ENCODE peak calls at places on chromosomes 16 and 17, in ten cellular contexts. One of them, this sample, is unnamed.

GRCh38 chr17:48478224-48479013 is 48.4 kb upstream of the SKAP1 start:
- DNase-seq in ascending aorta: no peak
- DNase-seq in GM23338: no peak
- DNase-seq in fibroblast of the aortic adventitia: no peak
- DNase-seq in HCT116: no peak
- DNase-seq in mammary epithelial cell: no peak
- DNase-seq in foreskin fibroblast: no peak
- DNase-seq in CD8-positive, alpha-beta T cell: peak; percentile 21
- DNase-seq in tibial artery: no peak
- DNase-seq in fibroblast of lung: no peak
- DNase-seq in this sample: no peak

GRCh38 chr16:87324411-87325275 is 7.5 kb upstream of the C16orf95 start:
- DNase-seq in ascending aorta: peak; percentile 63
- DNase-seq in GM23338: peak; percentile 81
- DNase-seq in fibroblast of the aortic adventitia: peak; percentile 34
- DNase-seq in HCT116: no peak
- DNase-seq in mammary epithelial cell: no peak
- DNase-seq in foreskin fibroblast: no peak
- DNase-seq in CD8-positive, alpha-beta T cell: peak; percentile 53
- DNase-seq in tibial artery: no peak
- DNase-seq in fibroblast of lung: peak; percentile 10
- DNase-seq in this sample: peak; percentile 17

GRCh38 chr17:71987634-71988033 is 133.2 kb upstream of the SOX9 start:
- DNase-seq in ascending aorta: no peak
- DNase-seq in GM23338: no peak
- DNase-seq in fibroblast of the aortic adventitia: no peak
- DNase-seq in HCT116: no peak
- DNase-seq in mammary epithelial cell: peak; percentile 62
- DNase-seq in foreskin fibroblast: peak; percentile 14
- DNase-seq in CD8-positive, alpha-beta T cell: no peak
- DNase-seq in tibial artery: no peak
- DNase-seq in fibroblast of lung: peak; percentile 24
- DNase-seq in this sample: peak; percentile 63

GRCh38 chr17:18377437-18378204 is at the start of gene EVPLL:
- DNase-seq in ascending aorta: no peak
- DNase-seq in GM23338: no peak
- DNase-seq in fibroblast of the aortic adventitia: no peak
- DNase-seq in HCT116: no peak
- DNase-seq in mammary epithelial cell: peak; percentile 94
- DNase-seq in foreskin fibroblast: no peak
- DNase-seq in CD8-positive, alpha-beta T cell: no peak
- DNase-seq in tibial artery: peak; percentile 49
- DNase-seq in fibroblast of lung: peak; percentile 17
- DNase-seq in this sample: peak; percentile 98

GRCh38 chr17:77864234-77865108 is 94.0 kb upstream of the TNRC6C start:
- DNase-seq in ascending aorta: no peak
- DNase-seq in GM23338: no peak
- DNase-seq in fibroblast of the aortic adventitia: no peak
- DNase-seq in HCT116: no peak
- DNase-seq in mammary epithelial cell: no peak
- DNase-seq in foreskin fibroblast: no peak
- DNase-seq in CD8-positive, alpha-beta T cell: no peak
- DNase-seq in tibial artery: no peak
- DNase-seq in fibroblast of lung: no peak
- DNase-seq in this sample: no peak

GRCh38 chr16:28554634-28555423 is 1.1 kb downstream of the SGF29 start:
- DNase-seq in ascending aorta: no peak
- DNase-seq in GM23338: no peak
- DNase-seq in fibroblast of the aortic adventitia: peak; percentile 11
- DNase-seq in HCT116: no peak
- DNase-seq in mammary epithelial cell: no peak
- DNase-seq in foreskin fibroblast: no peak
- DNase-seq in CD8-positive, alpha-beta T cell: no peak
- DNase-seq in tibial artery: no peak
- DNase-seq in fibroblast of lung: no peak
- DNase-seq in this sample: no peak

GRCh38 chr17:38735161-38735997 is 5.2 kb downstream of the CISD3 start:
- DNase-seq in ascending aorta: peak; percentile 81
- DNase-seq in GM23338: peak; percentile 86
- DNase-seq in fibroblast of the aortic adventitia: peak; percentile 33
- DNase-seq in HCT116: no peak
- DNase-seq in mammary epithelial cell: no peak
- DNase-seq in foreskin fibroblast: no peak
- DNase-seq in CD8-positive, alpha-beta T cell: peak; percentile 82
- DNase-seq in tibial artery: no peak
- DNase-seq in fibroblast of lung: no peak
- DNase-seq in this sample: peak; percentile 32

GRCh38 chr17:48564200-48565023 is 13.7 kb downstream of the HOXB4 start:
- DNase-seq in ascending aorta: peak; percentile 68
- DNase-seq in GM23338: no peak
- DNase-seq in fibroblast of the aortic adventitia: peak; percentile 36
- DNase-seq in HCT116: no peak
- DNase-seq in mammary epithelial cell: peak; percentile 24
- DNase-seq in foreskin fibroblast: no peak
- DNase-seq in CD8-positive, alpha-beta T cell: no peak
- DNase-seq in tibial artery: no peak
- DNase-seq in fibroblast of lung: peak; percentile 39
- DNase-seq in this sample: no peak

DNA sequence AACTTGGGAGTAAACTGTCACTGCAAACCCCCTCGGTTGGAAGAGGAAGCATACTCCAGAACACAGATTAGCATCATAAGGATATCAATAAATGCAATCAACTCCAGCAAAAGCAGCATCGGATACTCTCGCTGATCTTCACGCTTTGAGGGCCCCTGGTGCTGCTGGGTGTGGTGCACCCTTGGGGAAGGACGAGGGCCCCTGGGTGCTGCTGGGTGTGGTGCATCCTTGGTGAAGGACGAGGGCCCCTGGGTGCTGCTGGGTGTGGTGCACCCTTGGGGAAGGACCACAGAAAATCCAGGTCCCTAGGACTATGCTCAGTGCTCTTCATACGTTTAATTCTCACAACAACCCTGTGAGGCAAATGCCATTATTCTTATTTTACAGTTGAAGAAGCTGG is 54.2 kb downstream of the VPS53 start:
- DNase-seq in ascending aorta: no peak
- DNase-seq in GM23338: no peak
- DNase-seq in fibroblast of the aortic adventitia: no peak
- DNase-seq in HCT116: no peak
- DNase-seq in mammary epithelial cell: no peak
- DNase-seq in foreskin fibroblast: no peak
- DNase-seq in CD8-positive, alpha-beta T cell: no peak
- DNase-seq in tibial artery: no peak
- DNase-seq in fibroblast of lung: no peak
- DNase-seq in this sample: no peak
- TF ChIP-seq CTCF in ascending aorta: no peak
- TF ChIP-seq CTCF in GM23338: no peak
- TF ChIP-seq CTCF in fibroblast of the aortic adventitia: no peak
- TF ChIP-seq CTCF in HCT116: no peak
- TF ChIP-seq CTCF in mammary epithelial cell: no peak
- TF ChIP-seq CTCF in foreskin fibroblast: no peak
- TF ChIP-seq CTCF in CD8-positive, alpha-beta T cell: no peak
- TF ChIP-seq CTCF in tibial artery: no peak
- TF ChIP-seq CTCF in fibroblast of lung: no peak
- TF ChIP-seq CTCF in this sample: no peak

GRCh38 chr17:76791053-76791980 is 53.4 kb downstream of the MFSD11 start:
- DNase-seq in ascending aorta: no peak
- DNase-seq in GM23338: no peak
- DNase-seq in fibroblast of the aortic adventitia: peak; percentile 46
- DNase-seq in HCT116: no peak
- DNase-seq in mammary epithelial cell: peak; percentile 65
- DNase-seq in foreskin fibroblast: peak; percentile 41
- DNase-seq in CD8-positive, alpha-beta T cell: peak; percentile 43
- DNase-seq in tibial artery: no peak
- DNase-seq in fibroblast of lung: peak; percentile 80
- DNase-seq in this sample: peak; percentile 43
- H3K4me3 ChIP-seq in ascending aorta: peak overlapping the region; percentile 8
- H3K4me3 ChIP-seq in GM23338: no peak overlapping the region
- H3K4me3 ChIP-seq in fibroblast of the aortic adventitia: peak overlapping the region; percentile 9
- H3K4me3 ChIP-seq in HCT116: peak overlapping the region; percentile 31
- H3K4me3 ChIP-seq in mammary epithelial cell: no peak overlapping the region
- H3K4me3 ChIP-seq in foreskin fibroblast: peak overlapping the region; percentile 33
- H3K4me3 ChIP-seq in CD8-positive, alpha-beta T cell: no peak overlapping the region
- H3K4me3 ChIP-seq in tibial artery: no peak overlapping the region
- H3K4me3 ChIP-seq in fibroblast of lung: peak overlapping the region; percentile 33
- H3K4me3 ChIP-seq in this sample: no peak overlapping the region

DNA sequence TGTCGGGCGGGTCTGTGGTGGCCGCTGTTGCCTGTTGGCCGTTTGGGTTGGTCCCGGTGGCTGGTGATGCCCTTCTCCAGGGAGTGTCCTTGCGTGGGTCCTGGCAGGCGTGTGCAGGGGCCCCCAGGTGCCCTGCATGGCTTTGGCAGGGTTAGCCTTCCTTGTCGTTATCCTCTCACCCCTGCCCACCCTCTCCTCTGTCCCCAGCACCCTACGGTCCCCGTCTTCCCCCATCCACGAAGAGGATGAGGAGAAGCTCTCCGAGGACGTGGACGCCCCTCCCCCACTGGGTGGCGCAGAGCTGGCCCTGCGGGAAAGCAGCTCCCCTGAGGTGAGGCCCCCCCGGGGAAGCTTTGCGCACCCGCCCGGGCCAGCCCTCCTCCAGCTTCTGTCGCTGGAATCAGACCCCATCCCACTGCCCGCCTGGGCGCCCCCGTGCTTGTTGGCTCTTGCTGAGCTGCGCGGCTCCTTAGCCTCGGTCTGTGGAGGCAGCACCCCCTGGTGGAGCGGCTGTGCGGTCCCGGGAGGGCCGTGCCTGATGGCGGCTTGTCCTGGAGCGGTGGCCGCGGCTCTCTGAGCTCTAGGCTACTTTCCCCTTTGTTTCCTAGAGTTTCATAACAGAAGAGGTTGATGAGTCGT is 10.6 kb upstream of the NUDT16L1 start:
- DNase-seq in ascending aorta: no peak
- DNase-seq in GM23338: peak; percentile 90
- DNase-seq in fibroblast of the aortic adventitia: no peak
- DNase-seq in HCT116: no peak
- DNase-seq in mammary epithelial cell: peak; percentile 44
- DNase-seq in foreskin fibroblast: no peak
- DNase-seq in CD8-positive, alpha-beta T cell: no peak
- DNase-seq in tibial artery: no peak
- DNase-seq in fibroblast of lung: peak; percentile 27
- DNase-seq in this sample: peak; percentile 61
- TF ChIP-seq CTCF in ascending aorta: no peak
- TF ChIP-seq CTCF in GM23338: peak; percentile 89
- TF ChIP-seq CTCF in fibroblast of the aortic adventitia: peak; percentile 8
- TF ChIP-seq CTCF in HCT116: peak; percentile 59
- TF ChIP-seq CTCF in mammary epithelial cell: peak; percentile 30
- TF ChIP-seq CTCF in foreskin fibroblast: peak; percentile 13
- TF ChIP-seq CTCF in CD8-positive, alpha-beta T cell: no peak
- TF ChIP-seq CTCF in tibial artery: no peak
- TF ChIP-seq CTCF in fibroblast of lung: peak; percentile 27
- TF ChIP-seq CTCF in this sample: peak; percentile 62

DNA sequence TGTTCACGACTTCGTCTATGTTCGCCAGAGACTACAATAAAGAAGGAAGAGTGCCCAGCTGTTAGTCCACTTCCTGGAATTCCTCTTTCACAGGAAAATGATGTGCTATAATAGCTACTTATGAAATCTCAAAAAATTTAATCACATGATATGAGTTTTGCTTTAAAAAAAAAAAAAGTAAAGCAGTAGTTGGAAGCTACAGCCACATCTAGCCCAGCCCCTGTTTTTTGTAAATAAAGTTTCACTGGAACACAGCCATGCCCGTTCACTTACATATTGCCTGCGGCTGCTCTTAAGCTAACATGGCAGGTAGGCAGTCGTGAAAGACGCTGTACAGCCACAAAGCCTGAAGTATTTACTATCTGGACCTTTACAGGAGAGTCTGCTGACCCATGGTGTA is 15.3 kb downstream of the VPS53 start:
- DNase-seq in ascending aorta: no peak
- DNase-seq in GM23338: no peak
- DNase-seq in fibroblast of the aortic adventitia: no peak
- DNase-seq in HCT116: no peak
- DNase-seq in mammary epithelial cell: no peak
- DNase-seq in foreskin fibroblast: no peak
- DNase-seq in CD8-positive, alpha-beta T cell: no peak
- DNase-seq in tibial artery: no peak
- DNase-seq in fibroblast of lung: no peak
- DNase-seq in this sample: no peak
- H3K4me3 ChIP-seq in ascending aorta: no peak overlapping the region
- H3K4me3 ChIP-seq in GM23338: no peak overlapping the region
- H3K4me3 ChIP-seq in fibroblast of the aortic adventitia: no peak overlapping the region
- H3K4me3 ChIP-seq in HCT116: no peak overlapping the region
- H3K4me3 ChIP-seq in mammary epithelial cell: no peak overlapping the region
- H3K4me3 ChIP-seq in foreskin fibroblast: no peak overlapping the region
- H3K4me3 ChIP-seq in CD8-positive, alpha-beta T cell: no peak overlapping the region
- H3K4me3 ChIP-seq in tibial artery: no peak overlapping the region
- H3K4me3 ChIP-seq in fibroblast of lung: no peak overlapping the region
- H3K4me3 ChIP-seq in this sample: no peak overlapping the region